ENCODE peak calls at places on chromosome 15, in four cellular contexts. T is HFFc6, O is activated T-helper 1 cell treated with Interleukin-2 at 50 U/mL for 16 hours, I is A673. P is an unnamed sample.

GRCh38 chr15:50890751-50891150 is 17.7 kb upstream of the AP4E1 start:
- DNase-seq in O (no peak), I (no peak), T (no peak), P (no peak)

GRCh38 chr15:77185242-77185785 is 114.4 kb upstream of the TSPAN3 start:
- DNase-seq in O (no peak), I (no peak), T (no peak), P (no peak)

GRCh38 chr15:41772720-41773331 is 1.5 kb upstream of the MAPKBP1 start:
- DNase-seq in I (peak; percentile 87), T (peak; percentile 76), O (peak; percentile 15), P (peak; percentile 68)

GRCh38 chr15:84785053-84785452 is 32.1 kb upstream of the ALPK3 start:
- DNase-seq in T (no peak), I (no peak), O (no peak), P (no peak)

GRCh38 chr15:62912808-62913207 is 129.7 kb upstream of the TPM1 start:
- DNase-seq in O (no peak), I (no peak), T (no peak), P (no peak)

GRCh38 chr15:67574981-67575632 is 32.6 kb downstream of the MAP2K5 start:
- DNase-seq in I (peak; percentile 52), T (no peak), O (no peak), P (no peak)

GRCh38 chr15:89360294-89360971 is 25.8 kb upstream of the POLG start:
- DNase-seq in I (no peak), T (no peak), O (no peak), P (no peak)

GRCh38 chr15:88440021-88440420 is 27.2 kb downstream of the MRPL46 start:
- DNase-seq in T (peak; percentile 78), I (peak; percentile 3), O (no peak), P (no peak)

GRCh38 chr15:49895337-49896223 is 223.5 kb downstream of the ATP8B4 start:
- DNase-seq in T (no peak), I (no peak), O (no peak), P (no peak)

P was measured in naive B cell.